ENCODE peak calls at places on chromosomes 1 and 21, in six cellular contexts. K is stomach, E is SK-N-SH, R is suprapubic skin, A is ovary, O is tibial nerve. F is an unnamed sample. For H3K36me3, the result is how much of the 10 kb centered on the place peaks cover.

GRCh38 chr1:7642781-7643180 is 128.3 kb upstream of the VAMP3 start:
- DNase-seq in K (no peak), E (no peak), R (no peak), A (no peak), O (no peak), F (no peak)

GRCh38 chr1:21725738-21726392 is 56.7 kb upstream of the RAP1GAP start:
- DNase-seq in K (no peak), E (no peak), R (no peak), A (no peak), O (no peak), F (no peak)

GRCh38 chr1:38578444-38578951 is 281.1 kb downstream of the RRAGC start:
- DNase-seq in K (no peak), E (no peak), R (peak), A (no peak), O (no peak), F (peak)

GRCh38 chr1:1204998-1205768 is 1.2 kb downstream of the TNFRSF18 start:
- DNase-seq in K (no peak), E (peak), R (no peak), A (no peak), O (no peak), F (no peak)

GRCh38 chr1:112628516-112628915 is 8.9 kb downstream of the CAPZA1 start:
- DNase-seq in K (no peak), E (no peak), R (no peak), A (no peak), O (no peak), F (no peak)

GRCh38 chr1:151143057-151143435 is 3.4 kb downstream of the SEMA6C start:
- DNase-seq in K (no peak), E (peak), R (no peak), A (no peak), O (no peak), F (no peak)

GRCh38 chr1:181638004-181638403 is 154.7 kb downstream of the CACNA1E start:
- DNase-seq in K (no peak), E (no peak), R (no peak), A (no peak), O (no peak), F (no peak)

GRCh38 chr1:41653574-41653973 is 169.1 kb upstream of the EDN2 start:
- DNase-seq in K (no peak), E (no peak), R (peak), A (peak), O (no peak), F (no peak)

GRCh38 chr1:59354754-59355337 is 58.0 kb downstream of the FGGY start:
- DNase-seq in K (no peak), E (no peak), R (no peak), A (peak), O (peak), F (no peak)

GRCh38 chr1:2049517-2050481 is at the start of gene PRKCZ:
- DNase-seq in K (peak), E (peak), R (no peak), A (peak), O (no peak), F (peak)

GRCh38 chr1:155698382-155699038 is 9.6 kb downstream of the DAP3 start:
- DNase-seq in K (no peak), E (no peak), R (no peak), A (no peak), O (no peak), F (no peak)

GRCh38 chr1:244778356-244778755 is 57.1 kb upstream of the COX20 start:
- DNase-seq in K (no peak), E (no peak), R (no peak), A (no peak), O (no peak), F (no peak)

GRCh38 chr1:62439652-62440371 is 3.0 kb downstream of the USP1 start:
- DNase-seq in K (no peak), E (no peak), R (no peak), A (no peak), O (no peak), F (no peak)

GRCh38 chr1:181386951-181387350 is 96.4 kb upstream of the CACNA1E start:
- DNase-seq in K (no peak), E (no peak), R (no peak), A (no peak), O (no peak), F (no peak)

GRCh38 chr1:59750612-59751395 is 63.9 kb upstream of the HOOK1 start:
- DNase-seq in K (no peak), E (no peak), R (no peak), A (peak), O (peak), F (peak)

GRCh38 chr1:243473281-243474210 is 217.7 kb downstream of the SDCCAG8 start:
- DNase-seq in K (no peak), E (no peak), R (no peak), A (no peak), O (no peak), F (no peak)

GRCh38 chr1:229148041-229148671 is 122.8 kb upstream of the RAB4A start:
- DNase-seq in K (peak), E (peak), R (no peak), A (no peak), O (peak), F (no peak)

DNA sequence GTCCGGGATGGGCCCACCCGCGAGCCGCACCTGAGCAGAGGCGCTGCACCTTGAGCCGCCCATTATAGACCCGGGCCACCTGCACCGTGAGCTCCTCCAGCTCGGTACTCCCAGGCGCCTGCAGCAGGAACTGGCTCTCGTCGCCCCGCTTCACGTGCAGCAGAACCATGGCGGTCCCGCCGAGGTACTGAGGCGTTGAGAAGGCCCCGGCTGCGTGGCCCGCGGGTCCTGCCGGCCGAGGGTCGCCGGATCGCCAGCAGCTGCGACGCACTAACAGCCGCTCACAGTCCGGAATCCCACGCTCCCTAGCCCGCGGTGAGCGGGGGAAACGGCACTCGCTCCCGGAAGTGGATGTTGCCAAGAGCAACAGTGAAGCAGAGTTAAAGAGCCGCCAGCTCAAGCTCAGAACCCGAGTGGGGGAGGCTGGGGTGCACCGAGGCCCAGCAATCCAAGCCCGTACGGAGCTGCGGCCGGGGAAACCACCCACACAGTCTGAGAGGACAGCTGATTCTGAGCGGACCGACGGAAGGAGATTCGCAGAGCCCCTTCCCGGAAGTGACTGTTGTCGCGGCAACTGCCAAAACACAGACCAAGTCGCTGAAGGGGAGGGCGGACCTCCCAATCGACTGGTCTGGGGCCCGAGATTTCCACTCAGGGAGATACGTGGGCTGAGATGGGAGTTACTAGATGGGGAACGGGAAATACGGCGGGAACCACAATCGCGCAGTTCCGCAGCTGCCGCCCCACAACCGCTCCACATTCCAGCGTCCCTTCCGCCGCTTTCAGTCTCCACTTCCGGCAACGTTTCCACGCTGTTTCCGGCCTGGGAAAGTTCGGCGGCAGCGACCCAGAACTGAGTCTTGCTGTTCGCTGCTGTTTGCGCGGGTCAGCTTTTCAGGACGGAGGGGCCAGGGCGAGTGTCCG is at the start of gene CFAP298:
- DNase-seq in K (peak), E (peak), R (peak), A (peak), O (peak), F (peak)
- TF ChIP-seq EP300 in K (no peak), E (no peak), R (no peak), A (no peak), O (no peak), F (no peak)

DNA sequence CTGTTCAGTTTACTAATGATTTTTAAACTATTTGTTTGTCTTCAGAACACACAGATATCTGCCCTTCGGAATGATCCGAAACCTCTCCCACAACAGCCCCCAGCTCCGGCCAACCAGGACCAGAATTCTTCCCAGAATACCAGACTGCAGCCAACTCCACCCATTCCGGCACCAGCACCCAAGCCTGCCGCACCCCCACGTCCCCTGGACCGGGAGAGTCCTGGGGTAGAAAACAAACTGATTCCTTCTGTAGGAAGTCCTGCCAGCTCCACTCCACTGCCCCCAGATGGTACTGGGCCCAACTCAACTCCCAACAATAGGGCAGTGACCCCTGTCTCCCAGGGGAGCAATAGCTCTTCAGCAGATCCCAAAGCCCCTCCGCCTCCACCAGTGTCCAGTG is 51.6 kb downstream of the ACP6 start:
- DNase-seq in K (no peak), E (no peak), R (no peak), A (peak), O (no peak), F (no peak)
- H3K36me3 ChIP-seq in K (half or more), E (half or more), R (half or more), A (under half), O (under half), F (under half)

GRCh38 chr1:201110616-201111015 is 1.6 kb downstream of the CACNA1S start:
- DNase-seq in K (no peak), E (no peak), R (no peak), A (no peak), O (no peak), F (peak)

GRCh38 chr1:201110138-201110537 is 2.1 kb downstream of the CACNA1S start:
- DNase-seq in K (no peak), E (no peak), R (no peak), A (no peak), O (no peak), F (peak)

GRCh38 chr1:201111156-201111555 is 1.1 kb downstream of the CACNA1S start:
- DNase-seq in K (no peak), E (no peak), R (no peak), A (no peak), O (no peak), F (no peak)

GRCh38 chr1:201109651-201110050 is 2.6 kb downstream of the CACNA1S start:
- DNase-seq in K (no peak), E (no peak), R (no peak), A (no peak), O (no peak), F (no peak)

DNA sequence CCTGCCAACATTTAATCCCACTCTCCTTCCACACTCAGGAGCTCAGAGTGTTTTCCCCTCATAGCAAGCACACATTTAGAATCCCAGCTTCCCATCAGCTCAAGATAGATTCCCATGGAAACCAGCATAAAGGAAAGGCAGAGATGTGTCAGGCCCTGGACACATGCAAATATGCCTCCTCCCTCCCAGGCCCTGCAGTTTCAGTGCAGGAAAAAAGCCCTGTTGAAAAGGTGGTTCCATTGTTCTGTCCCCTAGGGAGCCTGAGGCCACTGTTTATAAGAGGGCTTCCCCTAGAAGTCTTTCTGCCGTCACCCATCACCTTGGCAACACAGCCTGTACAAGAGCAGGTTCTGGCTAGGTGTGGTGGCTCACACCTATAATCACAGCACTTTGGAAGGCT is 3.6 kb downstream of the CACNA1S start:
- DNase-seq in K (no peak), E (no peak), R (no peak), A (no peak), O (no peak), F (no peak)
- TF ChIP-seq EP300 in K (no peak), E (no peak), R (no peak), A (no peak), O (no peak), F (no peak)

GRCh38 chr1:186403632-186404031 is 28.0 kb downstream of the ODR4 start:
- DNase-seq in K (no peak), E (no peak), R (no peak), A (no peak), O (no peak), F (no peak)

GRCh38 chr1:186404454-186405051 is 28.9 kb downstream of the ODR4 start:
- DNase-seq in K (no peak), E (peak), R (no peak), A (no peak), O (no peak), F (no peak)

GRCh38 chr1:186409091-186409490 is 33.5 kb downstream of the ODR4 start:
- DNase-seq in K (no peak), E (no peak), R (no peak), A (no peak), O (no peak), F (no peak)
- H3K36me3 ChIP-seq in K (half or more), E (half or more), R (half or more), A (under half), O (under half), F (under half)

DNA sequence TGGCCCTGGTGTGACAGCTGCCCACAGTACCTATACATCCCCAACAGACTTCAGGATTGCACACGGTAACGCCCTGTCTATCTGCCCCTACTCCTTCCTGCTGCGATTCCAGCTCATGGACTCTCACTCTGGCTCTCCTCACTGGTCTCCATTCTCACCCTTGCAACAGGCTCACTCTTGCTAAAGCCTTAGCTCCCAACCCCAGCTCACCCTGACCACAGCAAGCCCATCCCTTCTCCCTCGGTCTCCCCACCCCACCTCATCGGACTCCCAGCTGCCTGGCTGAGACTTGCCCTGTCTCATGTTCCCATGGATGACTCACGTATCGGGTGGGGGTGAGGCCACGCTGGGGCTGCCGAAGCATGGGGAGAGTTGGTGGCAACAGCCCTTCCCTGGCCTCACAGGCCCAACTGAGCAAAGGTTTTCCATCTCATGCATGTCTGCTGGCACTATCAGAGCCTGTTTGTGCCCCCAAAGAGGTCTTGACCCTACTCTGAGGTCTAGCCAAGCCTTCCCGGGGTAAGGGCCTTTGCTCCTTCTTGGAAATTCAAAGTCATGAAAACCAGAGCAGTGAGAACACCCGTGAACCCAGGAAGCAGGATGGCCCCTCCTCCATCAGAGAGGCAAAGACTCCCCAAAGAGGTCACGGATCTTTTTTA is 7.1 kb downstream of the PHLDA3 start:
- DNase-seq in K (peak), E (no peak), R (peak), A (peak), O (peak), F (peak)
- TF ChIP-seq EP300 in K (no peak), E (peak), R (no peak), A (no peak), O (peak), F (no peak)

DNA sequence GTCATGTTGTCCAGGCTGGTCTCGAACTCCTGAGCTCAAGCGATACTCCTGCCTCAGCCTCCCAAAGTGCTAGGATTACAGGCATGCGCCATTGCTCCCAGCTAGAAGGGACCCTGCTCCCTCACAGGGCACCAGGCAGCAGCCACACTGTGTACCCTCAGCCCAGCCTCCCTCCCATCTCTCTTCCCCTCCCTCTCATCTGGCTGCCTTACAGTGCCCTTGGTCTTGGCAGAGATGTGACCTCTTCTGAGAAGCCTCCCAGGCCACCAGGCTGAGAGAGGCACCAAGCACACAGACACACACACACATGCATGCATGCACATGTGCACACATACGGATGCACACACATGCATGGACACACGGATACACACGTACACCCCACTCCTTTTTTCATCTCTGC is 25.0 kb downstream of the EPHA2 start:
- DNase-seq in K (no peak), E (no peak), R (no peak), A (no peak), O (no peak), F (no peak)
- H3K36me3 ChIP-seq in K (half or more), E (half or more), R (half or more), A (under half), O (under half), F (under half)

DNA sequence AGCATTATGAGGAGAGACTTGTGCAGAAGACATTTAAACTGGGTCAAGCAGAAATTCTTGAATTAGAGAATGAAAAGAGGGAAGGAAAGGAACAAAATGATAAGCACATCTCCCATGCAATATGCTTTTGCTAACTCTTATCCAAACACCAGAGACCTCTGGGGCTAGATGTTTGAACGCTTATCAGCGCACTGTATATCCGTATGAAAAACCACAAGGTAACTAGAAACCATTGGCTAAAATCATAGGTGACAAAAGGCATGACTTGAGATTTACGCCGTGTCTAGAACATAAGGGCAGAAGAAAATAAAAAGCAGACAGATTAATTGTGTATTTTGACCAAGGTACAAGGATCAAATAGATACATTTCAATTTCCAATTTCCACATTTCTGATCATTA is 38.0 kb upstream of the TIAM1 start:
- DNase-seq in K (no peak), E (no peak), R (no peak), A (no peak), O (no peak), F (no peak)
- TF ChIP-seq EP300 in K (no peak), E (no peak), R (no peak), A (no peak), O (no peak), F (no peak)

GRCh38 chr1:64608015-64608650 is 136.7 kb upstream of the RAVER2 start:
- DNase-seq in K (no peak), E (peak), R (no peak), A (no peak), O (no peak), F (no peak)

DNA sequence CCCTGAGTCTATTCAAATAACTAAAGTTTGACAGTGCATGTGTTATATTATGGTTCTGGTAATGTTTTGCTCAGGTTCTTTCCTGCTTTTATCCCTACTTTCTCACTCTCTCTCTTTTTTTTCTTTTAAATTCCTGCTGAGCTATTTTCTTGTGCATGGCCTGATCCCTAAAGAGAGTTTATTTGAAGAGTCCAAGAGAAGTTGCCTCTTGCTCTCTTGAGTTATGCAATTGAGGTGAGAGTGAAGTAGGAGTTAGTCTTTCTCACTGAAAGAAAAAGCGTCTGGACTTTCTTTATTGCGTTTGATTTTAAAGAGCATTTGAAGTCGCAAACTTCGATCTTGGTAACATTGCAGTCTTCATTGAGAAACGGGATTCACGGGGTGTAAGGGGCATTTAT is 136.2 kb upstream of the RAVER2 start:
- DNase-seq in K (no peak), E (no peak), R (no peak), A (no peak), O (no peak), F (no peak)
- H3K36me3 ChIP-seq in K (under half), E (under half), R (under half), A (under half), O (under half), F (under half)

GRCh38 chr21:42749226-42749625 is 95.8 kb downstream of the PDE9A start:
- DNase-seq in K (no peak), E (no peak), R (no peak), A (no peak), O (no peak), F (peak)

GRCh38 chr21:42747267-42747701 is 93.9 kb downstream of the PDE9A start:
- DNase-seq in K (no peak), E (no peak), R (no peak), A (no peak), O (no peak), F (peak)

GRCh38 chr21:42747746-42748351 is 94.4 kb downstream of the PDE9A start:
- DNase-seq in K (no peak), E (no peak), R (no peak), A (no peak), O (no peak), F (peak)

GRCh38 chr21:42746593-42747266 is 93.3 kb downstream of the PDE9A start:
- DNase-seq in K (peak), E (no peak), R (no peak), A (no peak), O (no peak), F (peak)

DNA sequence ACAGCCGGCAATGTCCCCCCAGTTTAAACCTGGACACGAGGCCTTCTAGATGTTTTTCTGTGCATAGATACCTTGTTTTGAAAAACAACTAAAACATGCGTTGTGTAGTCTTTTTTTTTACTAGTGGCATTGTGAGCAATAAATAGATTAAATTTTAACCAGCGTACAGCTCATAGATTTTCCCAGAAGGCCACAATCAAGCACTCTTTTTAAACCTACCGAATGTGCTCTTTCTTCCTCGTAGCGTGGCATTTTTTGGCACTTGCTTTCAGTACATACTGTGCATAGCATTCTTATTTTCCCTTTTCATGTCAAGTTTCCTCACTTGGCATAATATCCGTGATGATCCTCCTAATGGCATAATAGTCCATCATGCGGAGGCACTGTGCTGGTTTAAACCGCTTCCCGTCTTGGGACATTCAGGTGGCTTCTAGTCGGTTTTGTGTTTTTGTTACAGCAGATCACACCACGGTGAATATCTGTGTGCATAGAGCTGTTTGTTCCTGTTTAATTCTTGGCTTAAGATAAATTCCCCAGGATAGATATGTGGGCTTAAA is 95.3 kb downstream of the PDE9A start:
- DNase-seq in K (no peak), E (no peak), R (no peak), A (no peak), O (no peak), F (peak)
- TF ChIP-seq EP300 in K (no peak), E (no peak), R (peak), A (no peak), O (no peak), F (peak)

F was measured in sigmoid colon.